ENCODE peak calls at places on chromosomes 5 and 9, in seven cellular contexts. U is dorsolateral prefrontal cortex, N is kidney epithelial cell, H is A549, Z is H9, A is nephron progenitor cell, B is progenitor cell of endocrine pancreas. F is an unnamed sample.

GRCh38 chr9:125550216-125550614 is 156.8 kb downstream of the MAPKAP1 start:
- DNase-seq in H (no peak), Z (no peak), N (no peak), U (no peak), B (no peak), A (no peak), F (no peak)

GRCh38 chr5:171405615-171406014 is 13.8 kb upstream of the FGF18 start:
- DNase-seq in A (no peak), U (no peak), H (no peak), Z (no peak), N (no peak), B (no peak), F (no peak)

GRCh38 chr5:122436615-122437014 is 124.6 kb downstream of the SNCAIP start:
- DNase-seq in H (no peak), B (no peak), N (no peak), A (no peak), U (no peak), Z (no peak), F (no peak)

GRCh38 chr9:120925535-120926396 is 830 bp downstream of the TRAF1 start:
- DNase-seq in H (peak), B (no peak), N (peak), U (no peak), A (no peak), Z (no peak), F (peak)

GRCh38 chr5:71697967-71698366 is 21.1 kb upstream of the CARTPT start:
- DNase-seq in U (no peak), B (no peak), N (no peak), H (no peak), A (peak), Z (peak), F (no peak)

GRCh38 chr5:142275496-142275895 is 49.3 kb downstream of the SPRY4 start:
- DNase-seq in H (no peak), N (no peak), A (no peak), B (no peak), Z (no peak), U (no peak), F (no peak)

GRCh38 chr5:541888-542692 is 17.8 kb upstream of the SLC9A3 start:
- DNase-seq in N (no peak), Z (no peak), A (peak), H (no peak), U (peak), B (no peak), F (no peak)

GRCh38 chr9:18610956-18611355 is 137.0 kb downstream of the ADAMTSL1 start:
- DNase-seq in U (no peak), A (no peak), H (no peak), N (no peak), Z (no peak), B (no peak), F (no peak)

GRCh38 chr9:2765250-2765880 is 48.1 kb downstream of the KCNV2 start:
- DNase-seq in H (no peak), B (no peak), A (no peak), Z (no peak), N (no peak), U (no peak), F (no peak)

GRCh38 chr5:178476531-178476930 is 113.7 kb downstream of the COL23A1 start:
- DNase-seq in H (no peak), N (no peak), U (no peak), A (no peak), Z (no peak), B (no peak), F (no peak)

GRCh38 chr9:92332577-92333287 is 7.0 kb downstream of the CENPP start:
- DNase-seq in Z (no peak), B (no peak), U (no peak), N (no peak), A (no peak), H (no peak), F (peak)

GRCh38 chr5:146284016-146284415 is 54.6 kb upstream of the POU4F3 start:
- DNase-seq in A (no peak), Z (no peak), N (no peak), B (no peak), H (no peak), U (no peak), F (no peak)

GRCh38 chr9:22244141-22245011 is 202.2 kb upstream of the DMRTA1 start:
- DNase-seq in B (no peak), Z (peak), U (no peak), A (peak), N (no peak), H (peak), F (no peak)

GRCh38 chr5:159412284-159413046 is 82.2 kb upstream of the IL12B start:
- DNase-seq in A (no peak), B (no peak), H (no peak), Z (no peak), U (no peak), N (no peak), F (no peak)

GRCh38 chr9:120842685-120843485 is at the start of gene PSMD5:
- DNase-seq in H (peak), A (peak), U (peak), B (peak), Z (peak), N (peak), F (peak)

GRCh38 chr5:17365756-17366155 is 132.3 kb upstream of the TAF11L2 start:
- DNase-seq in N (no peak), H (peak), Z (no peak), B (no peak), U (no peak), A (no peak), F (no peak)

GRCh38 chr5:95941756-95942155 is 19.9 kb downstream of the ELL2 start:
- DNase-seq in H (no peak), A (no peak), B (no peak), N (no peak), Z (no peak), U (no peak), F (no peak)

GRCh38 chr9:4591123-4591500 is 71.0 kb upstream of the PLPP6 start:
- DNase-seq in A (no peak), Z (no peak), N (no peak), U (no peak), B (no peak), H (no peak), F (no peak)

GRCh38 chr5:180799902-180800801 is 2.5 kb downstream of the MGAT1 start:
- DNase-seq in A (no peak), U (no peak), Z (no peak), B (no peak), H (no peak), N (no peak), F (no peak)

GRCh38 chr5:143572671-143573070 is 169.2 kb upstream of the NR3C1 start:
- DNase-seq in U (no peak), H (no peak), A (no peak), Z (no peak), N (no peak), B (no peak), F (no peak)

GRCh38 chr9:108687360-108687981 is 168.3 kb downstream of the ACTL7B start:
- DNase-seq in B (no peak), A (no peak), N (peak), H (no peak), Z (no peak), U (no peak), F (peak)

GRCh38 chr9:134294228-134295071 is 31.8 kb upstream of the RXRA start:
- DNase-seq in H (no peak), U (no peak), Z (no peak), A (peak), N (no peak), B (no peak), F (no peak)

GRCh38 chr5:95446560-95447221 is 55.5 kb downstream of the FAM81B start:
- DNase-seq in U (no peak), B (no peak), H (no peak), A (no peak), N (peak), Z (no peak), F (no peak)

GRCh38 chr9:126222363-126222834 is 104.2 kb upstream of the MVB12B start:
- DNase-seq in H (no peak), U (no peak), B (no peak), Z (peak), A (no peak), N (no peak), F (no peak)

GRCh38 chr9:137406876-137407589 is 15.9 kb downstream of the EXD3 start:
- DNase-seq in Z (peak), U (peak), B (peak), H (peak), A (peak), N (no peak), F (no peak)

GRCh38 chr5:172550096-172550765 is 90.8 kb upstream of the NEURL1B start:
- DNase-seq in H (no peak), N (no peak), U (no peak), B (no peak), Z (no peak), A (no peak), F (no peak)

DNA sequence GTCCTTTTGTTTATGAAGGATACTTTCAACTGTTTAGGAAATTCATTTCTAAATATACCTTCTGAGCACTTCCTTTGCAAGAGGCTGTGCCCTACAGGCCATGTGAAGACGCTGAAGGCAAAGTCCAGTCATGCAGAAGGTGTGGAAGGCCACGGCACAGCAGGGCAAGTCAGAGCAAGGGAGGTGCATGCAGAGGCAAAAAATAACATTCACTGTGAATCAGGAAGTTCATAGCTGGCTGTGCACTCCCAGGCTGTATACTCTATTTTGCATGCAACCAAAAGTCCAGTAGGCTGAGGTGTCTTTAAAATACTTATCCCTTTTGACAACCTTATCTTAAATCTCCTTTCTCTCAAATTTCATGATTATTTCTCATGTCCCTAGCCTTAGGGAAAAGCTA is 50.3 kb downstream of the GNAQ start:
- DNase-seq in U (no peak), N (no peak), A (no peak), H (no peak), Z (no peak), B (no peak), F (no peak)
- TF ChIP-seq CTCF in U (no peak), N (no peak), A (no peak), H (no peak), Z (no peak), B (no peak), F (no peak)

GRCh38 chr5:132176987-132177386 is 50.7 kb downstream of the P4HA2 start:
- DNase-seq in N (no peak), U (no peak), B (no peak), A (no peak), H (no peak), Z (no peak), F (no peak)
- TF ChIP-seq CTCF in N (no peak), U (no peak), B (no peak), A (no peak), H (peak), Z (no peak), F (no peak)

GRCh38 chr9:136373300-136374182 is at the start of gene CARD9:
- DNase-seq in B (no peak), A (no peak), N (no peak), H (no peak), Z (no peak), U (peak), F (no peak)

GRCh38 chr9:136370687-136371530 is 2.6 kb downstream of the CARD9 start:
- DNase-seq in A (no peak), B (no peak), N (no peak), U (no peak), H (no peak), Z (no peak), F (no peak)

GRCh38 chr9:136372006-136372405 is 1.5 kb downstream of the CARD9 start:
- DNase-seq in Z (no peak), H (no peak), U (no peak), A (no peak), B (no peak), N (no peak), F (no peak)

GRCh38 chr9:136374183-136374575 is 710 bp upstream of the CARD9 start:
- DNase-seq in U (no peak), A (no peak), Z (no peak), H (no peak), B (no peak), N (no peak), F (no peak)

GRCh38 chr9:136372561-136373299 is 739 bp downstream of the CARD9 start:
- DNase-seq in A (peak), B (no peak), N (peak), U (no peak), H (no peak), Z (peak), F (peak)
- TF ChIP-seq CTCF in A (no peak), B (peak), N (peak), U (no peak), H (no peak), Z (no peak), F (peak)

DNA sequence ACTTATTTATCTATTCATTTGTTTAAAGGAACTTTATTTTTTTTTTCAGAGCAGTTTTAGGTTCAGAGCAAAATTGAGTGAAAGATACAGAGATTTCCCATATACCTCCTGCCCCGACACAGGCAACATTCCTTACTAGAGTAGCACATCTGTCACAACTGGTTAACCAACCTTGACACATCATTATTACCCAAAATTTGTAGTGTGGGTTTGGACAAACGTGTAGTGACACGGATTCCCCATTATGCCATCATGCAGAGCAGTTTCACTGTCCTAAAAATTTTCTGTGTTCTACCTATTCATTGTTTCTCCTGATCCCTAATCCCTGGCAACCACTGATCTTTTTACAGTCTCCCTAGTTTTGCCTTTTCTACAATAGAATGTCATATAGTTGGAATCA is 57.3 kb upstream of the LHFPL2 start:
- DNase-seq in U (no peak), H (no peak), N (no peak), Z (no peak), B (no peak), A (no peak), F (no peak)
- TF ChIP-seq CTCF in U (no peak), H (no peak), N (no peak), Z (no peak), B (no peak), A (no peak), F (no peak)

DNA sequence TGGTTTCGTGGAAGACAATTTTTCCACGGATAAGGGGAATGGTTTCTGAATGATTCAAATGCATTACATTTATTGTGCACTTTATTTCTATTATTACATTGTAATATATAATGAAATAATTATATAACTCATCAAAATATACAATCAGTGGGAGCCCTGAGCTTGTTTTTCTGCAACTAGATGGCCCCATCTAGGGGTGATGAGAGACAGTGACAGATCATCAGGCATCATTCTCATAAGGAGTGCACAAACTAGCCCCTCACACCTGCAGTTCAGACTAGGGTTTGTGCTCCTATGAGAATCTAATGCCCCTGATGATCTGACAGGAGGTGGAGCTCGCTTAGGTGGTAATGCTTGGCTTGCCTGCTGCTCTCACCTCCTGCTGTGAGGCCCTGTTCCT is 6.4 kb downstream of the ISCA1 start:
- DNase-seq in H (no peak), N (no peak), B (no peak), Z (no peak), U (no peak), A (no peak), F (no peak)
- TF ChIP-seq CTCF in H (no peak), N (peak), B (no peak), Z (peak), U (peak), A (peak), F (peak)

GRCh38 chr5:97980291-97980690 is 793.2 kb upstream of the RGMB start:
- DNase-seq in A (no peak), Z (no peak), N (no peak), B (no peak), U (no peak), H (no peak), F (no peak)

GRCh38 chr5:97991236-97991635 is 782.2 kb upstream of the RGMB start:
- DNase-seq in U (no peak), N (no peak), A (no peak), Z (no peak), H (no peak), B (no peak), F (no peak)

DNA sequence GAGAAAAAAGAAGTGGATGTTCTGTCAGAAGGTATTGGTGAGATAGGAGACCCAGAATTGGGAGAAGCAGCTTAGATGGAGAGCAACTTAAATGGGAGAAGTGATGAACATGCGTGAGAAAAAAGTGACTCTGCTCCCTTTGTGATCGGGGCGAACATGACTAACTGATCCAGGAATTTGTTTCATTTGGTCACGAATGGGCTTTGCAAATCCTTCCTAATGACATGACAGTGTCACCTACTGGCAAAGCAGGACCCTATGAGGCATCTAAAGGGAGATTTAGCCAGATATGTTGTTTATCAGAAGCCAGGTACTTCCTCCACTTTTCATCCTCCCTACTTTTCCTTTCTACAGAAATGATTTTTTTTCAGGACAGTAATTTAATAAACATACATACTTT is 787.4 kb upstream of the RGMB start:
- DNase-seq in U (no peak), H (no peak), Z (peak), A (no peak), B (no peak), N (no peak), F (no peak)
- TF ChIP-seq CTCF in U (no peak), H (no peak), Z (peak), A (no peak), B (no peak), N (no peak), F (no peak)

GRCh38 chr9:95131023-95131943 is 186.2 kb downstream of the FANCC start:
- DNase-seq in N (no peak), A (peak), B (peak), Z (peak), H (peak), U (peak), F (no peak)
- TF ChIP-seq CTCF in N (peak), A (peak), B (peak), Z (peak), H (peak), U (peak), F (peak)

GRCh38 chr5:73419414-73420390 is 28.9 kb downstream of the FOXD1 start:
- DNase-seq in H (no peak), B (peak), U (no peak), N (no peak), Z (peak), A (peak), F (no peak)
- TF ChIP-seq CTCF in H (no peak), B (no peak), U (no peak), N (no peak), Z (no peak), A (no peak), F (no peak)

GRCh38 chr5:176542596-176543427 is 5.6 kb upstream of the RNF44 start:
- DNase-seq in B (no peak), H (no peak), Z (no peak), U (peak), A (peak), N (no peak), F (no peak)
- TF ChIP-seq CTCF in B (peak), H (peak), Z (peak), U (no peak), A (no peak), N (no peak), F (no peak)

GRCh38 chr9:131781069-131781468 is 41.2 kb upstream of the RAPGEF1 start:
- DNase-seq in B (no peak), H (no peak), N (no peak), U (no peak), Z (no peak), A (no peak), F (no peak)
- TF ChIP-seq CTCF in B (no peak), H (no peak), N (no peak), U (no peak), Z (no peak), A (no peak), F (no peak)